ENCODE peak calls at places on chromosomes 16 and 17, in six cellular contexts. K, R, V, E, P and F are unnamed samples.

GRCh38 chr16:25110392-25110947 is 1.1 kb upstream of the LCMT1 start:
- DNase-seq in K (no peak), R (no peak), V (no peak), E (no peak), P (no peak), F (no peak)

GRCh38 chr16:86505185-86505898 is 5.0 kb upstream of the FOXF1 start:
- DNase-seq in K (no peak), R (no peak), V (no peak), E (no peak), P (no peak), F (no peak)

GRCh38 chr16:30949655-30950515 is 1.0 kb downstream of the ORAI3 start:
- DNase-seq in K (no peak), R (peak), V (no peak), E (peak), P (peak), F (no peak)

GRCh38 chr16:70156207-70156978 is 17.2 kb upstream of the CLEC18C start:
- DNase-seq in K (no peak), R (no peak), V (no peak), E (peak), P (no peak), F (no peak)

GRCh38 chr17:41649923-41650519 is 25.6 kb upstream of the KRT17 start:
- DNase-seq in K (no peak), R (no peak), V (no peak), E (no peak), P (no peak), F (no peak)

GRCh38 chr17:73957564-73957963 is 245.9 kb upstream of the RPL38 start:
- DNase-seq in K (no peak), R (no peak), V (no peak), E (no peak), P (no peak), F (no peak)

GRCh38 chr17:67285360-67285759 is 40.4 kb upstream of the HELZ start:
- DNase-seq in K (no peak), R (no peak), V (no peak), E (no peak), P (peak), F (no peak)

GRCh38 chr17:63588797-63589196 is 11.9 kb upstream of the TACO1 start:
- DNase-seq in K (no peak), R (no peak), V (no peak), E (no peak), P (no peak), F (no peak)

GRCh38 chr17:39429600-39429999 is 21.5 kb downstream of the MED1 start:
- DNase-seq in K (no peak), R (no peak), V (no peak), E (no peak), P (no peak), F (no peak)

GRCh38 chr17:30454635-30455034 is 22.6 kb upstream of the GOSR1 start:
- DNase-seq in K (no peak), R (no peak), V (no peak), E (no peak), P (no peak), F (no peak)

GRCh38 chr17:79950711-79951110 is 85.0 kb downstream of the TBC1D16 start:
- DNase-seq in K (no peak), R (no peak), V (no peak), E (peak), P (no peak), F (no peak)

GRCh38 chr16:58085171-58085570 is 44.0 kb downstream of the CFAP20 start:
- DNase-seq in K (no peak), R (no peak), V (no peak), E (no peak), P (no peak), F (no peak)

GRCh38 chr17:3985800-3986199 is 21.6 kb upstream of the ATP2A3 start:
- DNase-seq in K (no peak), R (no peak), V (no peak), E (peak), P (no peak), F (no peak)

GRCh38 chr17:27659685-27660084 is 28.7 kb downstream of the LGALS9 start:
- DNase-seq in K (no peak), R (no peak), V (no peak), E (no peak), P (no peak), F (no peak)